ENCODE peak calls at places on chromosomes 13 and 19, in nine cellular contexts. P, Y, F, N, X, I, U, M and H are unnamed samples.

GRCh38 chr19:40523322-40524047 is 53.2 kb upstream of the SHKBP1 start:
- DNase-seq in X (peak), Y (peak), N (peak), P (peak), U (peak), M (peak), I (peak), F (peak), H (peak)

GRCh38 chr13:48066310-48066989 is 28.5 kb downstream of the MED4 start:
- DNase-seq in I (peak), N (no peak), X (no peak), U (peak), F (peak), P (no peak), M (peak), Y (no peak), H (peak)

GRCh38 chr13:112244495-112245177 is 131.5 kb upstream of the SPACA7 start:
- DNase-seq in X (peak), U (no peak), I (peak), N (no peak), F (no peak), Y (no peak), M (no peak), P (no peak), H (no peak)

GRCh38 chr19:46374526-46375475 is 27.9 kb downstream of the PPP5C start:
- DNase-seq in X (no peak), I (no peak), Y (no peak), P (no peak), M (no peak), U (no peak), N (no peak), F (no peak), H (no peak)

GRCh38 chr19:10752237-10752912 is 34.5 kb downstream of the DNM2 start:
- DNase-seq in Y (no peak), X (no peak), M (no peak), F (no peak), N (no peak), I (no peak), P (peak), U (no peak), H (no peak)

GRCh38 chr19:2119916-2120785 is 23.4 kb downstream of the IZUMO4 start:
- DNase-seq in F (no peak), U (no peak), I (no peak), M (no peak), N (no peak), Y (no peak), X (no peak), P (no peak), H (no peak)

GRCh38 chr19:9869008-9869617 is 34.0 kb downstream of the PIN1 start:
- DNase-seq in U (no peak), P (no peak), X (no peak), Y (no peak), N (no peak), F (no peak), M (no peak), I (no peak), H (no peak)

GRCh38 chr19:17209126-17210036 is 5.8 kb upstream of the USE1 start:
- DNase-seq in X (peak), Y (no peak), F (peak), N (no peak), P (no peak), U (peak), I (peak), M (peak), H (peak)

GRCh38 chr19:5001547-5002131 is 32.7 kb downstream of the KDM4B start:
- DNase-seq in X (peak), M (peak), I (peak), Y (peak), F (peak), P (no peak), N (no peak), U (peak), H (peak)

GRCh38 chr19:40174087-40174486 is 17.1 kb upstream of the MAP3K10 start:
- DNase-seq in U (no peak), Y (no peak), F (no peak), I (no peak), X (no peak), P (no peak), M (no peak), N (no peak), H (no peak)

GRCh38 chr13:20714563-20715339 is 11.3 kb downstream of the IL17D start:
- DNase-seq in U (peak), N (no peak), Y (peak), F (no peak), P (peak), M (peak), X (no peak), I (no peak), H (peak)

GRCh38 chr19:56333506-56333905 is 18.9 kb upstream of the ZSCAN5A start:
- DNase-seq in M (peak), P (no peak), F (peak), Y (peak), I (peak), U (peak), N (no peak), X (peak), H (peak)

GRCh38 chr19:46478356-46478986 is 7.1 kb upstream of the PNMA8A start:
- DNase-seq in M (peak), N (no peak), I (no peak), F (no peak), P (no peak), Y (peak), U (peak), X (peak), H (no peak)

GRCh38 chr19:3270908-3271307 is 46.4 kb downstream of the CELF5 start:
- DNase-seq in I (peak), U (peak), X (peak), F (peak), Y (peak), N (no peak), M (peak), P (no peak), H (no peak)

GRCh38 chr13:104385409-104385808 is 1319.2 kb upstream of the SLC10A2 start:
- DNase-seq in I (no peak), X (no peak), N (no peak), P (no peak), U (peak), F (no peak), M (peak), Y (peak), H (peak)

GRCh38 chr13:30415430-30416030 is 6.8 kb upstream of the UBE2L5 start:
- DNase-seq in I (no peak), M (peak), P (no peak), U (no peak), F (no peak), N (no peak), X (no peak), Y (no peak), H (no peak)

GRCh38 chr13:45851171-45851889 is at the start of gene SIAH3:
- DNase-seq in P (no peak), N (no peak), Y (peak), I (peak), U (peak), X (peak), F (no peak), M (peak), H (peak)

GRCh38 chr13:66210677-66211076 is 1019.5 kb downstream of the PCDH9 start:
- DNase-seq in M (peak), Y (peak), P (no peak), X (no peak), F (no peak), I (no peak), N (no peak), U (peak), H (peak)

GRCh38 chr13:87671031-87671823 is at the start of gene SLITRK5:
- DNase-seq in U (peak), F (peak), N (peak), X (peak), P (peak), M (peak), I (peak), Y (peak), H (peak)

GRCh38 chr13:73998631-73999030 is 135.6 kb downstream of the KLF12 start:
- DNase-seq in P (no peak), N (no peak), I (no peak), F (no peak), U (no peak), M (no peak), Y (no peak), X (no peak), H (no peak)

GRCh38 chr19:41323430-41324125 is 13.6 kb downstream of the CCDC97 start:
- DNase-seq in N (no peak), U (peak), M (peak), P (peak), I (peak), F (peak), X (peak), Y (peak), H (peak)

GRCh38 chr19:10510301-10510802 is 6.9 kb downstream of the S1PR5 start:
- DNase-seq in X (peak), F (peak), M (peak), Y (no peak), P (no peak), I (peak), U (no peak), N (no peak), H (no peak)

GRCh38 chr19:16018801-16019551 is 57.3 kb upstream of the TPM4 start:
- DNase-seq in N (no peak), M (no peak), Y (no peak), U (no peak), I (no peak), P (no peak), X (peak), F (no peak), H (no peak)

GRCh38 chr19:48629297-48629598 is 7.9 kb downstream of the DBP start:
- DNase-seq in P (no peak), F (no peak), X (no peak), I (no peak), M (no peak), U (no peak), Y (no peak), N (no peak), H (no peak)

GRCh38 chr19:21023901-21024300 is 3.4 kb downstream of the ZNF430 start:
- DNase-seq in M (peak), F (no peak), N (no peak), Y (peak), P (no peak), I (no peak), U (no peak), X (no peak), H (peak)

GRCh38 chr19:30880151-30880550 is 469.1 kb downstream of the TSHZ3 start:
- DNase-seq in U (no peak), M (no peak), N (no peak), Y (no peak), P (no peak), X (no peak), I (no peak), F (no peak), H (no peak)

GRCh38 chr19:8366961-8367326 is 3.0 kb downstream of the ANGPTL4 start:
- DNase-seq in P (no peak), X (peak), F (no peak), I (no peak), N (no peak), U (peak), M (peak), Y (no peak), H (peak)

GRCh38 chr19:17641846-17642245 is 46.3 kb downstream of the UNC13A start:
- DNase-seq in M (no peak), F (no peak), I (no peak), Y (no peak), N (no peak), X (no peak), P (no peak), U (no peak), H (no peak)

GRCh38 chr19:1618157-1619093 is 13.2 kb upstream of the UQCR11 start:
- DNase-seq in Y (no peak), P (no peak), N (no peak), U (peak), I (peak), M (peak), F (peak), X (peak), H (peak)

GRCh38 chr19:10168386-10168948 is 26.3 kb downstream of the DNMT1 start:
- DNase-seq in I (no peak), Y (no peak), U (no peak), F (no peak), P (no peak), X (no peak), M (no peak), N (no peak), H (no peak)

DNA sequence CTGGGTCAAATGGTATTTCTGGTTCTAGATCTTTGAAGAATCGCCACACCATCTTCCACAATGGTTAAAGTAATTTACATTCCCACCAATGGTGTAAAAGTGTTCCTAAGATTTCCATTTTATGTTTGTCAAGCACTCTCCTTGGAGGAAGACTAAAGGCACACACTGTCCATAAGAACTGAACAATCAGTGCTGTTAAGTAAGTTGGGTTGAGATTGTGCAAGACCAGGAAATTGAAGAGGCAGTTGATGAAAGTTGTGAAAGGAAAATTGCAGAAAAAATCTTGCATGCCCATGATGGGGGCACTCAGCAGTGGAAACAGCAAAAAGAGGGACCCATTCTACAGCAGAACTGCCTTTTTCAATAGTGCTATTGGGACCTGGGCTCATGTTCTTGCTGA is 323.6 kb downstream of the DLEU7 start:
- DNase-seq in P (no peak), X (no peak), I (no peak), N (no peak), U (peak), M (no peak), F (no peak), Y (no peak), H (peak)
- TF ChIP-seq CTCF in P (no peak), X (no peak), I (no peak), N (no peak), U (no peak), M (no peak), F (no peak), Y (no peak), H (no peak)

DNA sequence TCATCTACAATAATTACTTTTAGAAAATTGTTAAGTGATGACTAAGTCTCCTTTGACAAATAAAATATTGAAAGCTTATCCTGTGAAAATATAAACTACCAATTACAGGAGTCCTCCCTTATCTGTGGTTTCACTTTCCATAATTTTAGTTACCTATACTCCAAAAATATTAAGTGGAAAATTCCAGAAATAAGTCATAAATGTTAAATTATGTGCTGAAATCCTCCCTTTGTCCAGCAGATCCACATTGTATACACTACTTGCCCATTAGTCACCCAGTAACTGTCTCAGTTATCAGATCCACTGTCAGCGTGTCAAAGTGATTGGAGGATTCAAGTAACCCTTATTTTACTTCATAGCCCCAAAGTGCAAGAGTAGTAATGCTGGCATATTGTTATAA is 98.1 kb downstream of the SERP2 start:
- DNase-seq in N (no peak), I (no peak), Y (peak), U (peak), P (no peak), F (no peak), M (peak), X (no peak), H (peak)
- H3K4me3 ChIP-seq in N (no peak), I (no peak), Y (no peak), U (no peak), P (no peak), F (no peak), M (no peak), X (no peak), H (no peak)

DNA sequence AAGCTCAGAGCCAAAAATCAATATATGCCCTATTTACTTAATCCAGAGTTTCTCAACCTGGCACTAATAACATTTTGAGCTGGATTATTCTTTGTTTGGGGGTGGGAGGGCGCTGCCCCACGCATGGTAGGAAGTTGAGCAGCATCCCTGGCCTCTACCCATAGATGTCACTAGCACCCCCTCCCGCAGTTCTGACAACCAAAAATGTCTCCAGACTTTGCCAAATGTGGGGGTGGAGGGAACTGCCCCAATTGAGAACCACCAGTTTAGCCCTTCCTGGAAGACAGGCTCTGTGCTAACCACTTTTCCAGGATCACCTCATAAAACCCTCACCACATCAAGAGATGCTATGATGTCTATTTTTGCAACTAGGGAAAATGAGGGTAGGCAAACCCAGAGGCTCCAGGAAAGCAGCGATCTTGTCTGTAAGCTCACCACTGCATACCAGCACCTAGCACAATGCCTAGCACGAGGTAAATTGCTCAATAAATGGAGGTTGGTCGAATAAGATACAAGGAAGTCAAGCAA is 1.1 kb downstream of the TRIR start:
- DNase-seq in X (peak), Y (no peak), M (peak), P (no peak), U (peak), F (peak), I (peak), N (no peak), H (peak)
- TF ChIP-seq CTCF in X (peak), Y (peak), M (peak), P (no peak), U (peak), F (peak), I (peak), N (no peak), H (peak)

DNA sequence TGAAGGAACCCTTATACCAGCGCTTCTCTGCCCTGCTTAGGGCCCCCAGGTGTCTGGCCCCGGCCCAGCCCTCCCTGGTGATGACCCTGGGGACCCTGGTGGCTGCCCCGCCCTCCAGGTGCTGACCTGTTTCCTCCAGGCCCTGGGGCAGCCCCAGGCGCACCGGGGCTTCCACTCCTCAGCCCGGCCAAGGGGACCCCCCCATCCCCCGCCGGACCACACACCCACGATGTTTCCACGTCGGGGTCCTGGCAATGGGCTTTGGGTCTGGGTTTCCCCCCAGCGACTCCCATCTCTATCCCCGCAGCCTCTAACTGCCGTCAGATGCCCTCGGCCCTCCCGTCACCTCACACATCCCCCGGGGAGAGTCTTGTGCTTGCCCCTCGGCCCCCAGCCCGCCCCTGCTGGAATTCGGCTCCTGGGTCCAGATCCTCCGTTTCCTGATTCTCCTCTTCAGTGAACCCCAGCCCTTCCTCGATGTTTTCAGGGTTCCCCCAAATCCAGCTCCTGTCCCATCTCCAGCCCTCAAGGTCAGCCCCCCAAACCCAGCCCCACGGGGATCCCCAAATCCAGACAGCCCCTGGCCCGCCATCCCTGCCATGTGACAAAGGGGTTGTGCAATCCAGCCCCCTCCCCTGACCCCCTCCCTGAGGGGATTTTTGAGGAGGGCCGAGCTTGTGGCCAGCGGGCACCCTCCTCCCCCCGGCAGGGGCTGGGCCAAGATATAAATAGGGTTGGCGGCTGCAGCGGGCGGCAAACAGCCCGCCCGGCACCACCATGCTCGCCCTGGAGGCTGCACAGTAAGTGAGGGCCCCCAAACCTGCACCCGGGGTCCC is at the start of gene SPIB:
- DNase-seq in Y (no peak), U (no peak), P (no peak), M (no peak), X (no peak), N (no peak), I (no peak), F (no peak), H (no peak)
- H3K4me3 ChIP-seq in Y (no peak), U (peak), P (no peak), M (no peak), X (no peak), N (no peak), I (no peak), F (no peak), H (no peak)